ENCODE peak calls at places on chromosome 3, in seven cellular contexts. W is NB4; B is NCI-H345; F is left cardiac atrium; L is CD4-positive, CD25-positive, alpha-beta regulatory T cell; Q is left ventricle myocardium inferior; U is fibroblast of lung. T is an unnamed sample.

GRCh38 chr3:37542772-37543449 is 318.8 kb upstream of the CTDSPL start:
- DNase-seq in W (no peak), B (no peak), F (no peak), L (no peak), Q (no peak), U (no peak), T (no peak)

GRCh38 chr3:141383555-141384129 is 15.3 kb downstream of the ZBTB38 start:
- DNase-seq in W (no peak), B (no peak), F (no peak), L (no peak), Q (no peak), U (peak; percentile 95), T (no peak)

GRCh38 chr3:23172059-23172458 is 31.1 kb upstream of the UBE2E2 start:
- DNase-seq in W (no peak), B (no peak), F (no peak), L (no peak), Q (no peak), U (no peak), T (no peak)

GRCh38 chr3:169112153-169112892 is 551.2 kb downstream of the MECOM start:
- DNase-seq in W (no peak), B (no peak), F (no peak), L (no peak), Q (no peak), U (peak; percentile 62), T (no peak)

GRCh38 chr3:168089179-168089771 is 6.4 kb downstream of the GOLIM4 start:
- DNase-seq in W (no peak), B (no peak), F (no peak), L (no peak), Q (no peak), U (no peak), T (no peak)

GRCh38 chr3:48222616-48223513 is at the start of gene CAMP:
- DNase-seq in W (peak; percentile 98), B (peak; percentile 44), F (peak; percentile 81), L (no peak), Q (peak; percentile 72), U (peak; percentile 36), T (peak; percentile 92)

GRCh38 chr3:152244156-152244888 is 24.4 kb upstream of the MBNL1 start:
- DNase-seq in W (peak; percentile 89), B (no peak), F (no peak), L (peak; percentile 75), Q (no peak), U (no peak), T (no peak)

GRCh38 chr3:123764642-123765041 is 119.5 kb downstream of the MYLK start:
- DNase-seq in W (peak; percentile 76), B (no peak), F (no peak), L (no peak), Q (no peak), U (no peak), T (no peak)